ENCODE peak calls at places on chromosomes 5 and 9, in seven cellular contexts. S is MCF 10A, W is activated T-cell treated with anti-CD3 and anti-CD28 coated beads for 1 hour, F is HuH-7, K is left ventricle myocardium inferior, P is activated gamma-delta T cell treated with Interleukin-2 at 50 U/mL for 16 hours, Y is left colon. Z is an unnamed sample.

GRCh38 chr9:133990366-133991210 is 1.5 kb downstream of the VAV2 start:
- DNase-seq in Y (peak; percentile 65), K (no peak), S (peak; percentile 76), P (no peak), F (no peak), W (no peak), Z (peak; percentile 55)

GRCh38 chr5:14202462-14202861 is 59.3 kb downstream of the TRIO start:
- DNase-seq in Y (no peak), F (no peak), K (no peak), S (no peak), P (no peak), W (no peak), Z (no peak)

GRCh38 chr5:10201223-10201868 is 48.3 kb downstream of the ATPSCKMT start:
- DNase-seq in W (no peak), S (no peak), P (no peak), K (no peak), Y (no peak), F (peak; percentile 19), Z (no peak)

GRCh38 chr5:91500758-91501157 is 117.6 kb upstream of the ARRDC3 start:
- DNase-seq in P (no peak), S (no peak), Y (no peak), F (no peak), K (no peak), W (no peak), Z (no peak)

GRCh38 chr5:54524704-54525103 is 7.1 kb downstream of the SNX18 start:
- DNase-seq in F (no peak), Y (peak; percentile 33), P (no peak), S (no peak), K (peak; percentile 41), W (no peak), Z (peak; percentile 58)

GRCh38 chr9:121636411-121636865 is 15.0 kb upstream of the DAB2IP start:
- DNase-seq in K (no peak), F (no peak), P (no peak), W (no peak), S (no peak), Y (no peak), Z (no peak)

GRCh38 chr9:89626741-89627265 is 22.0 kb downstream of the GADD45G start:
- DNase-seq in W (no peak), S (no peak), K (no peak), P (no peak), F (no peak), Y (no peak), Z (no peak)

GRCh38 chr5:55836191-55836590 is 15.0 kb upstream of the IL31RA start:
- DNase-seq in K (no peak), F (no peak), S (no peak), Y (no peak), P (no peak), W (no peak), Z (no peak)

GRCh38 chr9:121572581-121572980 is 72.9 kb upstream of the GGTA1 start:
- DNase-seq in K (no peak), Y (no peak), W (no peak), S (no peak), P (no peak), F (no peak), Z (no peak)

GRCh38 chr9:94703488-94704140 is 22.9 kb upstream of the AOPEP start:
- DNase-seq in K (no peak), Y (no peak), F (peak; percentile 36), P (no peak), S (no peak), W (no peak), Z (no peak)

GRCh38 chr5:111003623-111004022 is 67.9 kb upstream of the TSLP start:
- DNase-seq in Y (no peak), S (no peak), P (no peak), W (no peak), K (no peak), F (no peak), Z (no peak)

GRCh38 chr9:95836072-95836471 is 39.4 kb upstream of the ERCC6L2 start:
- DNase-seq in K (no peak), P (no peak), Y (no peak), W (no peak), F (no peak), S (no peak), Z (no peak)

GRCh38 chr5:179908528-179908927 is 831 bp upstream of the TBC1D9B start:
- DNase-seq in S (no peak), P (no peak), F (peak; percentile 53), K (no peak), Y (no peak), W (no peak), Z (no peak)

GRCh38 chr5:2591777-2592453 is 159.6 kb downstream of the IRX2 start:
- DNase-seq in K (no peak), F (no peak), Y (no peak), S (peak; percentile 24), P (no peak), W (no peak), Z (no peak)

GRCh38 chr9:121455527-121456239 is 44.0 kb downstream of the GGTA1 start:
- DNase-seq in P (peak; percentile 36), Y (no peak), F (no peak), S (no peak), K (no peak), W (no peak), Z (no peak)

GRCh38 chr9:112755675-112756074 is 5.1 kb downstream of the SNX30 start:
- DNase-seq in K (no peak), Y (no peak), F (no peak), P (no peak), S (no peak), W (no peak), Z (no peak)

GRCh38 chr5:15929616-15930303 is 249.8 kb downstream of the MARCHF11 start:
- DNase-seq in W (no peak), P (no peak), Y (no peak), F (no peak), S (no peak), K (no peak), Z (no peak)

GRCh38 chr5:125134216-125135081 is 388.0 kb upstream of the ZNF608 start:
- DNase-seq in K (no peak), W (no peak), F (no peak), P (no peak), Y (no peak), S (peak; percentile 42), Z (no peak)

GRCh38 chr5:3092211-3092610 is 340.7 kb upstream of the IRX2 start:
- DNase-seq in Y (no peak), F (no peak), P (no peak), W (no peak), K (no peak), S (no peak), Z (no peak)

GRCh38 chr5:132778129-132778528 is 1.1 kb upstream of the SEPTIN8 start:
- DNase-seq in P (no peak), F (no peak), K (no peak), S (no peak), Y (no peak), W (no peak), Z (no peak)

GRCh38 chr9:2299156-2299842 is 284.2 kb downstream of the SMARCA2 start:
- DNase-seq in Y (peak; percentile 80), S (no peak), K (no peak), F (no peak), W (no peak), P (no peak), Z (peak; percentile 75)

GRCh38 chr5:171617268-171617667 is 168.3 kb upstream of the SMIM23 start:
- DNase-seq in Y (no peak), S (no peak), K (no peak), P (no peak), W (no peak), F (no peak), Z (no peak)

GRCh38 chr5:134911285-134912215 is 6.6 kb downstream of the PCBD2 start:
- DNase-seq in Y (no peak), W (no peak), K (no peak), F (no peak), S (no peak), P (no peak), Z (no peak)

GRCh38 chr9:12908910-12909309 is 134.1 kb downstream of the LURAP1L start:
- DNase-seq in Y (no peak), P (no peak), K (no peak), S (no peak), W (no peak), F (no peak), Z (no peak)

GRCh38 chr9:122200960-122201635 is 27.7 kb downstream of the LHX6 start:
- DNase-seq in Y (no peak), P (no peak), W (no peak), S (peak; percentile 19), K (no peak), F (no peak), Z (no peak)

GRCh38 chr5:2007906-2008437 is 125.2 kb upstream of the IRX4 start:
- DNase-seq in W (no peak), P (no peak), F (no peak), S (no peak), Y (no peak), K (peak; percentile 51), Z (no peak)

GRCh38 chr5:138139776-138140080 is 500 bp upstream of the NME5 start:
- DNase-seq in P (no peak), S (no peak), Y (no peak), K (no peak), F (no peak), W (no peak), Z (no peak)

GRCh38 chr5:64680289-64680688 is 10.0 kb upstream of the SHISAL2B start:
- DNase-seq in W (no peak), F (peak; percentile 58), P (no peak), Y (no peak), K (no peak), S (peak; percentile 22), Z (no peak)